ENCODE peak calls at places on chromosomes 13 and 19, in six cellular contexts. K is amniotic epithelial cell; O is stimulated activated CD4-positive, alpha-beta T cell treated with anti-CD3 and anti-CD28 coated beads, Interleukin-4, amount 100 ng/mL, for 48 hours; V is fibroblast of mammary gland; M is AG08396; U is nephron progenitor cell. H is an unnamed sample.
A peak's percentile ranks its signal among the peaks of the same experiment; 100 is the strongest.

GRCh38 chr19:663682-664117 is 686 bp upstream of the RNF126 start:
- DNase-seq in U (no peak), K (no peak), V (no peak), O (no peak), M (no peak), H (no peak)

GRCh38 chr19:10333758-10334339 is 520 bp upstream of the RAVER1 start:
- DNase-seq in U (peak; percentile 29), V (no peak), O (no peak), K (no peak), M (no peak), H (no peak)

GRCh38 chr13:60574706-60575105 is 177.7 kb downstream of the TDRD3 start:
- DNase-seq in M (no peak), V (no peak), K (no peak), U (no peak), O (no peak), H (no peak)

GRCh38 chr13:21735621-21736401 is 64.9 kb downstream of the FGF9 start:
- DNase-seq in V (no peak), O (no peak), M (peak; percentile 24), U (peak; percentile 17), K (no peak), H (no peak)

GRCh38 chr13:72726721-72727416 is 560 bp downstream of the MZT1 start:
- DNase-seq in V (peak; percentile 17), O (peak; percentile 34), M (peak; percentile 45), K (no peak), U (peak; percentile 70), H (peak; percentile 57)

GRCh38 chr13:40171566-40171965 is 494.9 kb downstream of the FOXO1 start:
- DNase-seq in M (no peak), U (no peak), O (no peak), V (no peak), K (peak; percentile 61), H (no peak)

GRCh38 chr13:110498765-110499164 is 62.8 kb downstream of the RAB20 start:
- DNase-seq in M (no peak), U (no peak), K (no peak), V (no peak), O (no peak), H (no peak)

GRCh38 chr13:32381539-32381938 is 46.4 kb downstream of the N4BP2L1 start:
- DNase-seq in M (peak; percentile 23), V (peak; percentile 39), O (no peak), U (peak; percentile 3), K (peak; percentile 45), H (no peak)

GRCh38 chr13:95226932-95227718 is 74.1 kb downstream of the ABCC4 start:
- DNase-seq in V (no peak), M (no peak), U (no peak), O (no peak), K (no peak), H (no peak)

GRCh38 chr13:45055198-45055901 is 65.0 kb upstream of the GTF2F2 start:
- DNase-seq in M (peak; percentile 60), O (peak; percentile 64), V (peak; percentile 95), U (no peak), K (peak; percentile 93), H (no peak)

GRCh38 chr19:40035996-40036395 is 20.0 kb downstream of the ZNF780B start:
- DNase-seq in K (peak; percentile 20), M (no peak), V (no peak), O (no peak), U (no peak), H (no peak)

GRCh38 chr19:15628236-15629002 is 12.3 kb upstream of the CYP4F3 start:
- DNase-seq in V (no peak), M (no peak), K (no peak), U (no peak), O (no peak), H (no peak)

GRCh38 chr13:79988573-79988972 is 352.4 kb downstream of the SPRY2 start:
- DNase-seq in M (peak; percentile 52), V (peak; percentile 70), O (no peak), K (peak; percentile 72), U (no peak), H (no peak)

GRCh38 chr13:53422415-53422814 is 393.8 kb downstream of the OLFM4 start:
- DNase-seq in V (no peak), O (no peak), M (no peak), U (no peak), K (no peak), H (no peak)

GRCh38 chr19:57338798-57339378 is 12.2 kb upstream of the ZNF304 start:
- DNase-seq in O (no peak), V (no peak), U (no peak), M (peak; percentile 57), K (no peak), H (no peak)

GRCh38 chr19:41907994-41908615 is 20.1 kb downstream of the ERFL start:
- DNase-seq in V (no peak), U (no peak), M (no peak), O (no peak), K (no peak), H (no peak)

GRCh38 chr19:42555801-42556200 is 27.5 kb upstream of the CEACAM1 start:
- DNase-seq in K (no peak), M (no peak), U (no peak), V (no peak), O (no peak), H (no peak)

GRCh38 chr19:55593096-55593772 is 6.1 kb downstream of the FIZ1 start:
- DNase-seq in O (no peak), K (no peak), V (no peak), U (no peak), M (no peak), H (no peak)

GRCh38 chr19:12834976-12835757 is 788 bp upstream of the RTBDN start:
- DNase-seq in M (peak; percentile 63), K (no peak), V (no peak), U (peak; percentile 59), O (no peak), H (peak; percentile 64)

GRCh38 chr19:31960474-31960873 is 384.9 kb upstream of the ZNF507 start:
- DNase-seq in U (no peak), V (no peak), O (no peak), K (no peak), M (no peak), H (peak; percentile 81)

GRCh38 chr19:17136617-17137016 is 61.0 kb downstream of the MYO9B start:
- DNase-seq in M (no peak), V (no peak), K (no peak), U (no peak), O (no peak), H (no peak)

GRCh38 chr19:42088471-42089190 is 12.7 kb downstream of the ZNF574 start:
- DNase-seq in K (peak; percentile 74), M (peak; percentile 81), O (no peak), V (peak; percentile 71), U (no peak), H (no peak)

GRCh38 chr19:30226464-30227070 is 145.6 kb upstream of the ZNF536 start:
- DNase-seq in O (no peak), V (no peak), U (peak; percentile 42), M (peak; percentile 41), K (no peak), H (peak; percentile 82)

GRCh38 chr19:14459703-14460102 is 15.5 kb downstream of the PTGER1 start:
- DNase-seq in U (no peak), M (no peak), O (no peak), K (no peak), V (no peak), H (no peak)

GRCh38 chr13:104949840-104950805 is 1585.3 kb downstream of the EFNB2 start:
- DNase-seq in U (no peak), O (no peak), K (peak; percentile 21), M (no peak), V (peak; percentile 48), H (peak; percentile 15)

GRCh38 chr19:44069415-44069814 is 2.5 kb upstream of the ZNF284 start:
- DNase-seq in V (no peak), M (no peak), K (no peak), U (no peak), O (no peak), H (no peak)

GRCh38 chr13:26436914-26437313 is 120.6 kb upstream of the WASF3 start:
- DNase-seq in K (no peak), U (no peak), M (no peak), V (no peak), O (no peak), H (no peak)

GRCh38 chr19:30073152-30074000 is 131.3 kb downstream of the URI1 start:
- DNase-seq in O (no peak), K (no peak), M (no peak), U (no peak), V (no peak), H (no peak)

GRCh38 chr13:66759919-66760318 is 470.2 kb downstream of the PCDH9 start:
- DNase-seq in U (no peak), V (no peak), O (no peak), K (no peak), M (no peak), H (no peak)

GRCh38 chr13:42574011-42574410 is at the start of gene TNFSF11:
- DNase-seq in O (no peak), V (no peak), M (no peak), K (no peak), U (peak; percentile 25), H (no peak)

GRCh38 chr19:4030552-4030951 is 23.0 kb downstream of the PIAS4 start:
- DNase-seq in O (no peak), K (no peak), V (no peak), M (no peak), U (no peak), H (no peak)

GRCh38 chr13:36082806-36083205 is 48.4 kb downstream of the DCLK1 start:
- DNase-seq in K (no peak), O (no peak), M (no peak), U (no peak), V (no peak), H (peak; percentile 16)

GRCh38 chr19:1860821-1861598 is 2.4 kb downstream of the KLF16 start:
- DNase-seq in M (no peak), O (no peak), V (no peak), U (no peak), K (no peak), H (no peak)

GRCh38 chr13:66424417-66424816 is 805.7 kb downstream of the PCDH9 start:
- DNase-seq in O (no peak), K (peak; percentile 76), M (no peak), V (peak; percentile 76), U (no peak), H (no peak)

GRCh38 chr13:79647518-79647917 is 166.6 kb downstream of the NDFIP2 start:
- DNase-seq in V (no peak), K (no peak), M (no peak), O (no peak), U (no peak), H (peak; percentile 82)

GRCh38 chr13:44759723-44760360 is 183.7 kb upstream of the TSC22D1 start:
- DNase-seq in U (no peak), K (no peak), V (no peak), M (no peak), O (no peak), H (no peak)

H was measured in SJCRH30.